ENCODE peak calls at places on chromosome 12, in seven cellular contexts. One of them, this sample, is unnamed.
A peak's percentile ranks its signal among the peaks of the same experiment; 100 is the strongest.

GRCh38 chr12:114812858-114813761 is 129.1 kb upstream of the TBX3 start:
- DNase-seq in IMR-90: peak; percentile 74
- DNase-seq in mesendoderm: peak; percentile 40
- DNase-seq in neuronal stem cell: peak; percentile 59
- DNase-seq in trophoblast cell: peak; percentile 11
- DNase-seq in mesenchymal stem cell: peak; percentile 82
- DNase-seq in H1: no peak
- DNase-seq in this sample: no peak

GRCh38 chr12:127293507-127294310 is 973.3 kb upstream of the TMEM132C start:
- DNase-seq in IMR-90: peak; percentile 33
- DNase-seq in mesendoderm: peak; percentile 67
- DNase-seq in neuronal stem cell: peak; percentile 8
- DNase-seq in trophoblast cell: peak; percentile 41
- DNase-seq in mesenchymal stem cell: peak; percentile 4
- DNase-seq in H1: peak; percentile 87
- DNase-seq in this sample: peak; percentile 85

GRCh38 chr12:54562720-54563356 is 13.4 kb downstream of the PDE1B start:
- DNase-seq in IMR-90: no peak
- DNase-seq in mesendoderm: no peak
- DNase-seq in neuronal stem cell: no peak
- DNase-seq in trophoblast cell: no peak
- DNase-seq in mesenchymal stem cell: no peak
- DNase-seq in H1: no peak
- DNase-seq in this sample: no peak

GRCh38 chr12:76037130-76038105 is 5.8 kb upstream of the PHLDA1 start:
- DNase-seq in IMR-90: peak; percentile 87
- DNase-seq in mesendoderm: peak; percentile 86
- DNase-seq in neuronal stem cell: peak; percentile 53
- DNase-seq in trophoblast cell: peak; percentile 84
- DNase-seq in mesenchymal stem cell: peak; percentile 84
- DNase-seq in H1: no peak
- DNase-seq in this sample: no peak

GRCh38 chr12:12032771-12033588 is 37.8 kb upstream of the BCL2L14 start:
- DNase-seq in IMR-90: peak; percentile 87
- DNase-seq in mesendoderm: peak; percentile 90
- DNase-seq in neuronal stem cell: peak; percentile 78
- DNase-seq in trophoblast cell: peak; percentile 90
- DNase-seq in mesenchymal stem cell: peak; percentile 81
- DNase-seq in H1: peak; percentile 83
- DNase-seq in this sample: peak; percentile 88

GRCh38 chr12:90896164-90896563 is 58.8 kb downstream of the CCER1 start:
- DNase-seq in IMR-90: peak; percentile 82
- DNase-seq in mesendoderm: peak; percentile 93
- DNase-seq in neuronal stem cell: no peak
- DNase-seq in trophoblast cell: peak; percentile 66
- DNase-seq in mesenchymal stem cell: peak; percentile 64
- DNase-seq in H1: no peak
- DNase-seq in this sample: no peak

GRCh38 chr12:32533971-32534590 is 134.7 kb downstream of the FGD4 start:
- DNase-seq in IMR-90: peak; percentile 98
- DNase-seq in mesendoderm: peak; percentile 76
- DNase-seq in neuronal stem cell: no peak
- DNase-seq in trophoblast cell: peak; percentile 56
- DNase-seq in mesenchymal stem cell: peak; percentile 99
- DNase-seq in H1: no peak
- DNase-seq in this sample: peak; percentile 47

GRCh38 chr12:12017798-12018197 is 52.9 kb upstream of the BCL2L14 start:
- DNase-seq in IMR-90: no peak
- DNase-seq in mesendoderm: peak; percentile 61
- DNase-seq in neuronal stem cell: peak; percentile 18
- DNase-seq in trophoblast cell: no peak
- DNase-seq in mesenchymal stem cell: no peak
- DNase-seq in H1: peak; percentile 59
- DNase-seq in this sample: peak; percentile 66

GRCh38 chr12:123089631-123090353 is 61.1 kb downstream of the PITPNM2 start:
- DNase-seq in IMR-90: peak; percentile 99
- DNase-seq in mesendoderm: no peak
- DNase-seq in neuronal stem cell: no peak
- DNase-seq in trophoblast cell: peak; percentile 48
- DNase-seq in mesenchymal stem cell: peak; percentile 94
- DNase-seq in H1: no peak
- DNase-seq in this sample: no peak

GRCh38 chr12:126811401-126811800 is 1455.6 kb upstream of the TMEM132C start:
- DNase-seq in IMR-90: no peak
- DNase-seq in mesendoderm: peak; percentile 8
- DNase-seq in neuronal stem cell: no peak
- DNase-seq in trophoblast cell: no peak
- DNase-seq in mesenchymal stem cell: no peak
- DNase-seq in H1: no peak
- DNase-seq in this sample: no peak

GRCh38 chr12:130706311-130706710 is 9.8 kb downstream of the RIMBP2 start:
- DNase-seq in IMR-90: no peak
- DNase-seq in mesendoderm: no peak
- DNase-seq in neuronal stem cell: no peak
- DNase-seq in trophoblast cell: no peak
- DNase-seq in mesenchymal stem cell: no peak
- DNase-seq in H1: peak; percentile 44
- DNase-seq in this sample: peak; percentile 26

GRCh38 chr12:1655225-1655788 is 26.3 kb downstream of the WNT5B start:
- DNase-seq in IMR-90: no peak
- DNase-seq in mesendoderm: no peak
- DNase-seq in neuronal stem cell: no peak
- DNase-seq in trophoblast cell: peak; percentile 92
- DNase-seq in mesenchymal stem cell: no peak
- DNase-seq in H1: no peak
- DNase-seq in this sample: no peak

GRCh38 chr12:76270657-76271358 is 77.4 kb downstream of the BBS10 start:
- DNase-seq in IMR-90: no peak
- DNase-seq in mesendoderm: no peak
- DNase-seq in neuronal stem cell: no peak
- DNase-seq in trophoblast cell: no peak
- DNase-seq in mesenchymal stem cell: peak; percentile 57
- DNase-seq in H1: no peak
- DNase-seq in this sample: no peak

GRCh38 chr12:27344760-27345159 is 12.1 kb downstream of the BMAL2 start:
- DNase-seq in IMR-90: peak; percentile 41
- DNase-seq in mesendoderm: no peak
- DNase-seq in neuronal stem cell: no peak
- DNase-seq in trophoblast cell: no peak
- DNase-seq in mesenchymal stem cell: no peak
- DNase-seq in H1: no peak
- DNase-seq in this sample: no peak

GRCh38 chr12:753401-754237 is 1.2 kb downstream of the WNK1 start:
- DNase-seq in IMR-90: no peak
- DNase-seq in mesendoderm: peak; percentile 76
- DNase-seq in neuronal stem cell: no peak
- DNase-seq in trophoblast cell: peak; percentile 39
- DNase-seq in mesenchymal stem cell: peak; percentile 44
- DNase-seq in H1: peak; percentile 58
- DNase-seq in this sample: peak; percentile 50

GRCh38 chr12:122304924-122305323 is 38.6 kb upstream of the VPS33A start:
- DNase-seq in IMR-90: peak; percentile 46
- DNase-seq in mesendoderm: no peak
- DNase-seq in neuronal stem cell: no peak
- DNase-seq in trophoblast cell: no peak
- DNase-seq in mesenchymal stem cell: no peak
- DNase-seq in H1: no peak
- DNase-seq in this sample: no peak

GRCh38 chr12:24991209-24992049 is 42.5 kb upstream of the BCAT1 start:
- DNase-seq in IMR-90: peak; percentile 75
- DNase-seq in mesendoderm: peak; percentile 51
- DNase-seq in neuronal stem cell: peak; percentile 27
- DNase-seq in trophoblast cell: peak; percentile 91
- DNase-seq in mesenchymal stem cell: peak; percentile 63
- DNase-seq in H1: no peak
- DNase-seq in this sample: no peak

GRCh38 chr12:113222730-113223531 is 1.7 kb downstream of the TPCN1 start:
- DNase-seq in IMR-90: peak; percentile 92
- DNase-seq in mesendoderm: no peak
- DNase-seq in neuronal stem cell: no peak
- DNase-seq in trophoblast cell: no peak
- DNase-seq in mesenchymal stem cell: peak; percentile 99
- DNase-seq in H1: no peak
- DNase-seq in this sample: no peak

GRCh38 chr12:90055071-90055470 is 346.4 kb upstream of the ATP2B1 start:
- DNase-seq in IMR-90: peak; percentile 25
- DNase-seq in mesendoderm: no peak
- DNase-seq in neuronal stem cell: no peak
- DNase-seq in trophoblast cell: no peak
- DNase-seq in mesenchymal stem cell: no peak
- DNase-seq in H1: no peak
- DNase-seq in this sample: no peak

GRCh38 chr12:5376591-5377207 is 55.2 kb upstream of the NTF3 start:
- DNase-seq in IMR-90: no peak
- DNase-seq in mesendoderm: no peak
- DNase-seq in neuronal stem cell: no peak
- DNase-seq in trophoblast cell: no peak
- DNase-seq in mesenchymal stem cell: no peak
- DNase-seq in H1: no peak
- DNase-seq in this sample: no peak

DNA sequence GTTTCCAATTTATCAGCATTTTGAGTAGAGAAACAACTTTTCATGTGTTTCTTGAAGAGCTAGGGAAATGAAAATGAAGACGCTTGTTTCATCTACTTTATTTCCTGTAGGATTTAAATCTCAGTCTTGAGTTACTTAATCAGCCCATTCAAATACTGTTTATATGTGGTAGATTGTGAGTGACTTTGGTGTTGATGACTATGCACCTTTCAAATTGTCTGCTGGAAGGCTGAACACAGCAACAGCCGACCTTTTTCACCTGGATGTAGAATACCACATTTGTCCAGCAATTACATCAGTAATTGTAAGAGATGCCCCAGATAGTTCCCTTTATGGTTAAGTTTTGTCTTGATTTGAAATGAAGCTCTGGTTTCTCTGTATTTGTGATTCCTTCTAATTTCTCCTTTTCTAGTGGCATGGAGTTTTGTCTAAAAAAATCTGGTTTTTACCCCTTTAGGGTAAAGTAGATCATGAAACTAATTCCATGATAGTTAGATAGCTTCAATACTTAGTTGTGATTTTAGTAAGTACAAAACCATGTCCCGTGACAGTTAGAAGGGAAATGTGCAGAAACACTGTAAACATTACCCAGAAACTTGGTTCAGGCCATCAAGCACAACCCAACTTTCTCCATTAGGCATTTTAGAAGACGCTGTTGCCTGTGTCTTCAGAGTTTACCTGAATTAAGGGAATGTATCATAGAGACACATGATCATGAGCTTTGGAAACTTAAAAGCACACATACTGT is 165.0 kb downstream of the SRGAP1 start:
- DNase-seq in IMR-90: no peak
- DNase-seq in mesendoderm: no peak
- DNase-seq in neuronal stem cell: no peak
- DNase-seq in trophoblast cell: no peak
- DNase-seq in mesenchymal stem cell: peak; percentile 31
- DNase-seq in H1: no peak
- DNase-seq in this sample: no peak
- H3K18ac ChIP-seq in IMR-90: peak overlapping the region; percentile 95
- H3K18ac ChIP-seq in mesendoderm: no peak overlapping the region
- H3K18ac ChIP-seq in neuronal stem cell: no peak overlapping the region
- H3K18ac ChIP-seq in trophoblast cell: no peak overlapping the region
- H3K18ac ChIP-seq in mesenchymal stem cell: no peak overlapping the region
- H3K18ac ChIP-seq in H1: no peak overlapping the region
- H3K18ac ChIP-seq in this sample: no peak overlapping the region

DNA sequence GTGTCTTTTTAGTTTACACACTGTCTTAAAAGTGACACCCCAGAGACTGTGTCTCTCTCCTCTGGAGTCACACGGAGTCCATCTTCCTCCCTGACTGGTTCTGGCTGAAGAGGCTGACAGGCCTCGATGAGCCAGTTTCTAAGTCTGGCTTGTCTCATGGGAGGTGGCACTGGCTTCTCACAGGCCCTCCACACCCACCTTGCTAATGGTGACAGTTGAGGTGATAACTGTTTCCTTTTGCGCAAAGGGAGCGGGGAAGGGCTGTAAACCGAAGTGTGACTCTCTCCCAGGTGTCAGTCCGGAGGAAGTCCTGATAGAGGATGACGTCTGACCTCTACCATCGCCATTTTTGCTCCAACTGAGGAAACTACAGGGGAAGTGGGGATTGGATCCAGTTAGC is 30.2 kb downstream of the KCTD10 start:
- DNase-seq in IMR-90: no peak
- DNase-seq in mesendoderm: no peak
- DNase-seq in neuronal stem cell: no peak
- DNase-seq in trophoblast cell: no peak
- DNase-seq in mesenchymal stem cell: no peak
- DNase-seq in H1: no peak
- DNase-seq in this sample: no peak
- H3K18ac ChIP-seq in IMR-90: no peak overlapping the region
- H3K18ac ChIP-seq in mesendoderm: no peak overlapping the region
- H3K18ac ChIP-seq in neuronal stem cell: no peak overlapping the region
- H3K18ac ChIP-seq in trophoblast cell: no peak overlapping the region
- H3K18ac ChIP-seq in mesenchymal stem cell: no peak overlapping the region
- H3K18ac ChIP-seq in H1: no peak overlapping the region
- H3K18ac ChIP-seq in this sample: no peak overlapping the region

GRCh38 chr12:85877459-85877858 is 3.4 kb downstream of the NTS start:
- DNase-seq in IMR-90: no peak
- DNase-seq in mesendoderm: no peak
- DNase-seq in neuronal stem cell: no peak
- DNase-seq in trophoblast cell: no peak
- DNase-seq in mesenchymal stem cell: no peak
- DNase-seq in H1: no peak
- DNase-seq in this sample: no peak

GRCh38 chr12:85874064-85874463 is at the start of gene NTS:
- DNase-seq in IMR-90: no peak
- DNase-seq in mesendoderm: peak; percentile 96
- DNase-seq in neuronal stem cell: peak; percentile 31
- DNase-seq in trophoblast cell: no peak
- DNase-seq in mesenchymal stem cell: peak; percentile 17
- DNase-seq in H1: no peak
- DNase-seq in this sample: peak; percentile 45

GRCh38 chr12:85866929-85867776 is 6.9 kb upstream of the NTS start:
- DNase-seq in IMR-90: peak; percentile 61
- DNase-seq in mesendoderm: peak; percentile 75
- DNase-seq in neuronal stem cell: peak; percentile 24
- DNase-seq in trophoblast cell: peak; percentile 70
- DNase-seq in mesenchymal stem cell: peak; percentile 61
- DNase-seq in H1: no peak
- DNase-seq in this sample: no peak

GRCh38 chr12:85872497-85873091 is 1.5 kb upstream of the NTS start:
- DNase-seq in IMR-90: peak; percentile 64
- DNase-seq in mesendoderm: peak; percentile 85
- DNase-seq in neuronal stem cell: peak; percentile 51
- DNase-seq in trophoblast cell: peak; percentile 85
- DNase-seq in mesenchymal stem cell: peak; percentile 66
- DNase-seq in H1: no peak
- DNase-seq in this sample: no peak
- H3K18ac ChIP-seq in IMR-90: no peak overlapping the region
- H3K18ac ChIP-seq in mesendoderm: no peak overlapping the region
- H3K18ac ChIP-seq in neuronal stem cell: no peak overlapping the region
- H3K18ac ChIP-seq in trophoblast cell: no peak overlapping the region
- H3K18ac ChIP-seq in mesenchymal stem cell: no peak overlapping the region
- H3K18ac ChIP-seq in H1: no peak overlapping the region
- H3K18ac ChIP-seq in this sample: no peak overlapping the region

DNA sequence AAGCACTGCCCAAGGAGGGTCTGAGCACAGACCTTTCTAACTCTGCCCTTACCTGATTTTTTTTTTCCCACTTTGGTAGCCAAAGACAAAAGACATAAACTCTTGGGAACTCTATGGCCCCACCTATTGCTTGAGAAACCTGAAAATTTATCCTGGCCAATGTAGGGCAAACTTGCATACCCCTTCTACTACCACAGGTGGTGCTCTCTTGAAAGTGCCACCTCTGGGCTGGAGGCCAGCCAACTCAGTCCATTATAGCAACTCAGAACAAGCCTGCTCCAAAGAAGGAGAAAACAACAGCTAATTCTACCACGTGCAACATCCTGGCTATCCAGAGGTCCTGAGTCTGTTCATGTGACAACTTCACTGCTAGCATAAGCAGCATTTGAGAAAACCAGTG is 55.7 kb upstream of the ABCD2 start:
- DNase-seq in IMR-90: no peak
- DNase-seq in mesendoderm: peak; percentile 21
- DNase-seq in neuronal stem cell: no peak
- DNase-seq in trophoblast cell: no peak
- DNase-seq in mesenchymal stem cell: no peak
- DNase-seq in H1: no peak
- DNase-seq in this sample: no peak
- H3K18ac ChIP-seq in IMR-90: no peak overlapping the region
- H3K18ac ChIP-seq in mesendoderm: no peak overlapping the region
- H3K18ac ChIP-seq in neuronal stem cell: no peak overlapping the region
- H3K18ac ChIP-seq in trophoblast cell: no peak overlapping the region
- H3K18ac ChIP-seq in mesenchymal stem cell: no peak overlapping the region
- H3K18ac ChIP-seq in H1: no peak overlapping the region
- H3K18ac ChIP-seq in this sample: no peak overlapping the region

This sample was measured in H9.